ENCODE peak calls at places on chromosomes 3 and 15, in ten cellular contexts. A is PC-3, I is A549, F is uterus, M is stomach, Q is vagina, X is cardiac muscle cell, Z is NB4, S is tibial artery, V is Caco-2. B is an unnamed sample.

GRCh38 chr15:50774450-50774849 is 8.9 kb upstream of the SPPL2A start:
- DNase-seq in X (no peak), Q (no peak), S (no peak), A (no peak), I (no peak), M (no peak), F (no peak), Z (peak), V (no peak), B (no peak)

GRCh38 chr15:62187910-62188309 is 22.8 kb upstream of the C2CD4B start:
- DNase-seq in Q (no peak), V (no peak), F (no peak), Z (no peak), X (no peak), M (no peak), S (no peak), A (no peak), I (no peak), B (no peak)

GRCh38 chr3:85342915-85343314 is 384.1 kb downstream of the CADM2 start:
- DNase-seq in X (no peak), S (no peak), V (peak), F (no peak), Q (no peak), A (peak), Z (peak), M (no peak), I (peak), B (peak)

GRCh38 chr3:190183121-190183520 is 62.4 kb upstream of the P3H2 start:
- DNase-seq in Z (no peak), V (no peak), M (no peak), A (peak), X (peak), F (no peak), I (peak), S (no peak), Q (no peak), B (no peak)

GRCh38 chr3:63328386-63328785 is 50.3 kb downstream of the SYNPR start:
- DNase-seq in V (no peak), A (no peak), S (no peak), Z (no peak), M (no peak), I (no peak), Q (no peak), F (no peak), X (peak), B (no peak)

GRCh38 chr3:30256474-30256873 is 349.9 kb upstream of the TGFBR2 start:
- DNase-seq in I (no peak), X (peak), M (no peak), Z (no peak), F (no peak), A (no peak), S (no peak), Q (no peak), V (no peak), B (no peak)

GRCh38 chr3:11300970-11301369 is 28.8 kb downstream of the ATG7 start:
- DNase-seq in A (no peak), Z (no peak), V (no peak), F (no peak), M (no peak), I (no peak), X (no peak), Q (no peak), S (no peak), B (no peak)

GRCh38 chr15:48168626-48169025 is 9.5 kb downstream of the MYEF2 start:
- DNase-seq in F (no peak), I (no peak), A (no peak), Z (no peak), Q (no peak), M (no peak), S (no peak), V (no peak), X (no peak), B (no peak)

GRCh38 chr3:165196577-165197561 is 685 bp upstream of the SLITRK3 start:
- DNase-seq in S (peak), A (no peak), Z (no peak), M (no peak), I (no peak), V (no peak), X (no peak), Q (no peak), F (peak), B (no peak)

GRCh38 chr3:189720746-189721426 is 89.7 kb downstream of the TP63 start:
- DNase-seq in V (peak), X (no peak), I (no peak), A (no peak), F (no peak), M (no peak), S (no peak), Z (no peak), Q (no peak), B (no peak)

GRCh38 chr3:48560648-48561018 is 2.9 kb downstream of the UCN2 start:
- DNase-seq in M (no peak), V (no peak), Z (peak), A (no peak), S (peak), F (no peak), Q (no peak), I (no peak), X (no peak), B (no peak)

GRCh38 chr3:74048686-74049085 is 423.9 kb upstream of the PDZRN3 start:
- DNase-seq in Q (no peak), X (no peak), F (no peak), S (no peak), V (no peak), Z (no peak), A (no peak), I (no peak), M (no peak), B (no peak)

GRCh38 chr3:173553635-173554280 is 156.2 kb downstream of the NLGN1 start:
- DNase-seq in I (peak), X (peak), Z (peak), F (no peak), Q (no peak), A (peak), S (no peak), V (no peak), M (no peak), B (peak)

GRCh38 chr15:32671339-32672325 is 30.1 kb downstream of the SCG5 start:
- DNase-seq in Z (no peak), A (no peak), S (no peak), M (no peak), I (no peak), V (no peak), F (no peak), Q (no peak), X (no peak), B (no peak)

GRCh38 chr15:32677238-32677750 is 35.8 kb downstream of the SCG5 start:
- DNase-seq in Z (no peak), S (no peak), F (no peak), A (no peak), V (no peak), X (no peak), Q (no peak), I (peak), M (no peak), B (no peak)

GRCh38 chr15:32676095-32676643 is 34.7 kb downstream of the SCG5 start:
- DNase-seq in Z (no peak), I (no peak), X (no peak), Q (no peak), V (no peak), M (no peak), S (no peak), F (no peak), A (no peak), B (no peak)

GRCh38 chr15:32674681-32675080 is 33.2 kb downstream of the SCG5 start:
- DNase-seq in Z (no peak), X (no peak), Q (no peak), S (no peak), A (no peak), I (no peak), M (no peak), F (no peak), V (no peak), B (no peak)

GRCh38 chr15:32675474-32675873 is 34.0 kb downstream of the SCG5 start:
- DNase-seq in Q (no peak), V (no peak), X (no peak), M (no peak), I (no peak), S (no peak), A (no peak), F (no peak), Z (no peak), B (no peak)
- H3K4me3 ChIP-seq in Q (no peak), V (no peak), X (no peak), M (no peak), I (no peak), S (no peak), A (no peak), F (no peak), Z (no peak), B (no peak)

GRCh38 chr15:82646250-82647044 is 716 bp downstream of the CPEB1 start:
- DNase-seq in V (no peak), F (peak), S (no peak), X (no peak), I (no peak), Z (no peak), A (no peak), Q (no peak), M (no peak), B (no peak)

GRCh38 chr15:82648257-82649103 is 1.3 kb upstream of the CPEB1 start:
- DNase-seq in M (no peak), S (no peak), X (peak), F (peak), Q (no peak), A (no peak), I (no peak), Z (no peak), V (no peak), B (no peak)

GRCh38 chr15:82647835-82648256 is 683 bp upstream of the CPEB1 start:
- DNase-seq in A (no peak), I (no peak), F (peak), V (no peak), Z (no peak), M (no peak), X (no peak), S (no peak), Q (no peak), B (no peak)

GRCh38 chr15:82649226-82649999 is 2.2 kb upstream of the CPEB1 start:
- DNase-seq in Z (no peak), I (no peak), A (no peak), M (no peak), F (no peak), V (no peak), X (no peak), S (no peak), Q (no peak), B (no peak)

DNA sequence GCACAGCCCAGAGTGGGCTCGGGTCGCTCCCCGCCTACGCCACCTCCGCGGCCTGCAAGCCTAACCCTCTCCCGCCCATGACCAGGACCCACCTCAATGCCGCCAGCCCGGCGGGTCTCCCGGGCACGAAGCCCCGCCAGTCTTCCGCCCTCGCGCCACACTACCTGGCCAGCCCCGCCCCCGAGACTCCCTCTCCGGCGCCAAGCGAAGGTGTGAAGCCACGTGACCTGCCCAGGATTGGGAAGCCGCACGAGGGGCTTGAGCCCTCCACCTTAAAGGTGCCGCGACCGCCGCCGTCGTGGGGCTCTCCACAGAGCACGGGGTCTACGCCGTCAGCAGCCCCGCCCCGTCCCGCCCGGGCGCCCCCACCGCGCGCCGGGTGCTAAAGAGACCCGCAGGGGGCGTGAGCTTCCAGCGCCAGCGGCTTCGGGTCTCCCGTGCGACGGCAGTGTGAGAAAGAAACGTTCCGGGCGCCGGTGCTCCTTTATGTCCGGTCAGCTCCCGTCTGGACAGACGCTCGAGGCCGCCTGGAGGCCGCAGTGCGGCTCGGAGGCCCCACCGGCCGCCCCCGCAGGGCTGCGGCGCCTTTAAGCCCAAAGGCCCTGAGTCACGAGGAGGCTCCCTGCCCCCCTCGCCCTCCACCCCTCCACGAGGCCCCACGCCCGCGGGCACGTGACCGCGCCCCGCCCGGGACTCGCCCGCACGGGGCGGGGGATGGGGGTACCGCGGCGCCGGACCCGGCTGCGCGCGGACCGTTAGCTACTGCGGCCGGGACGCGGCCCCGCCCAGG is at the start of gene CPEB1:
- DNase-seq in F (peak), X (peak), I (peak), Z (no peak), M (no peak), V (no peak), A (no peak), S (peak), Q (no peak), B (no peak)
- H3K4me3 ChIP-seq in F (peak), X (peak), I (peak), Z (no peak), M (peak), V (no peak), A (peak), S (peak), Q (peak), B (no peak)

GRCh38 chr15:89406218-89406716 is 71.6 kb upstream of the POLG start:
- DNase-seq in Q (no peak), I (no peak), A (no peak), S (no peak), V (no peak), M (no peak), Z (no peak), F (no peak), X (no peak), B (no peak)
- H3K4me3 ChIP-seq in Q (no peak), I (no peak), A (no peak), S (peak), V (no peak), M (peak), Z (no peak), F (no peak), X (no peak), B (no peak)

DNA sequence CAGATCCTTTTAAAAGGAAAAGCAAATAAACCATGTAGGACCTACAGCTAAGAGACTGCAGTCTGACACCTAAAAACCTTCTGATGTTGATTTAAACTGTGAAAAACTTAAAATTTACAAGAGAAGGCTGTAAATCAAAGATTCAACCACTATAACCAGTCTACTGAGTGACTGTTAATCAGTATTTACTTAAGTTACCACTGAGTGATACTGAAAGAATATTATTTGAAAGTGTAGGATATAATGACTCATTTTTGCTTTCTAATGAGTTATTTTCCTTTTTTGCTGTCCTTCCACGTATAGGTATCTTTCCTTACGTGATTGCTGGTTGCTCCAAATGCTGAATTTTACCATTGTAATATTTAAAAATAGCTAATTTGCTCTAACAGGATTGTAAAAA is 44.6 kb downstream of the RFX7 start:
- DNase-seq in A (peak), Q (no peak), X (no peak), I (no peak), Z (no peak), F (no peak), M (no peak), V (no peak), S (no peak), B (no peak)
- H3K4me3 ChIP-seq in A (no peak), Q (no peak), X (no peak), I (no peak), Z (no peak), F (no peak), M (no peak), V (no peak), S (no peak), B (no peak)

GRCh38 chr3:182544542-182544941 is 248.8 kb upstream of the ATP11B start:
- DNase-seq in X (no peak), S (no peak), V (no peak), Q (no peak), M (no peak), F (no peak), Z (no peak), A (no peak), I (no peak), B (no peak)
- H3K4me3 ChIP-seq in X (no peak), S (no peak), V (no peak), Q (no peak), M (no peak), F (no peak), Z (no peak), A (no peak), I (no peak), B (no peak)

GRCh38 chr15:78265752-78266224 is 1.4 kb downstream of the DNAJA4 start:
- DNase-seq in I (no peak), Z (no peak), S (no peak), F (no peak), M (no peak), V (no peak), A (peak), Q (no peak), X (peak), B (no peak)
- H3K4me3 ChIP-seq in I (no peak), Z (no peak), S (peak), F (no peak), M (peak), V (no peak), A (peak), Q (peak), X (no peak), B (no peak)